ENCODE peak calls at places on chromosomes 16 and 17, in four cellular contexts. C is dorsolateral prefrontal cortex, O is mucosa of descending colon, F is HL-60. U is an unnamed sample.

GRCh38 chr17:4934173-4934979 is 2.3 kb downstream of the GP1BA start:
- DNase-seq in C (no peak), O (peak), F (peak), U (no peak)

GRCh38 chr17:32320847-32321246 is 21.1 kb downstream of the C17orf75 start:
- DNase-seq in C (no peak), O (no peak), F (no peak), U (no peak)

GRCh38 chr16:70399326-70399725 is 39.6 kb downstream of the ST3GAL2 start:
- DNase-seq in O (no peak), F (no peak), C (no peak), U (no peak)

GRCh38 chr16:29743827-29744531 is 1.8 kb downstream of the C16orf54 start:
- DNase-seq in F (peak), O (no peak), C (no peak), U (no peak)

GRCh38 chr16:86862596-86862995 is 284.2 kb downstream of the FOXL1 start:
- DNase-seq in C (no peak), O (no peak), F (no peak), U (no peak)

GRCh38 chr17:43309505-43310329 is 75.9 kb upstream of the RNU2-1 start:
- DNase-seq in C (no peak), F (peak), O (no peak), U (no peak)

GRCh38 chr17:32551186-32551955 is 64.6 kb downstream of the CDK5R1 start:
- DNase-seq in O (no peak), F (no peak), C (no peak), U (no peak)

GRCh38 chr17:14712471-14713075 is 411.7 kb downstream of the HS3ST3B1 start:
- DNase-seq in F (no peak), O (no peak), C (no peak), U (no peak)

GRCh38 chr17:38329808-38330730 is 13.7 kb downstream of the GPR179 start:
- DNase-seq in F (no peak), C (no peak), O (no peak), U (no peak)

GRCh38 chr16:50525716-50526115 is 22.5 kb upstream of the NKD1 start:
- DNase-seq in C (no peak), F (no peak), O (no peak), U (no peak)

GRCh38 chr17:38539386-38539785 is 66.4 kb downstream of the SRCIN1 start:
- DNase-seq in O (no peak), C (no peak), F (no peak), U (no peak)

GRCh38 chr16:81142864-81143263 is 46.7 kb upstream of the GCSH start:
- DNase-seq in C (no peak), O (no peak), F (no peak), U (no peak)

GRCh38 chr17:67449885-67450755 is 73.0 kb downstream of the PITPNC1 start:
- DNase-seq in F (no peak), C (no peak), O (no peak), U (no peak)

GRCh38 chr17:48051706-48052486 is 3.7 kb downstream of the NFE2L1 start:
- DNase-seq in C (no peak), O (peak), F (peak), U (peak)

GRCh38 chr16:56742030-56742984 is 12.4 kb downstream of the NUP93 start:
- DNase-seq in O (no peak), F (peak), C (no peak), U (peak)

GRCh38 chr17:79922161-79922569 is 82.9 kb upstream of the CBX4 start:
- DNase-seq in F (no peak), O (peak), C (no peak), U (no peak)

GRCh38 chr17:58412064-58412703 is 5.2 kb downstream of the RNF43 start:
- DNase-seq in O (no peak), C (no peak), F (no peak), U (no peak)

GRCh38 chr16:28532940-28533647 is 5.7 kb downstream of the NUPR1 start:
- DNase-seq in C (no peak), O (no peak), F (no peak), U (no peak)

GRCh38 chr17:69062860-69063621 is 2.3 kb upstream of the ABCA9 start:
- DNase-seq in F (no peak), C (no peak), O (no peak), U (no peak)

GRCh38 chr16:51152691-51153261 is 1.7 kb upstream of the SALL1 start:
- DNase-seq in O (no peak), C (peak), F (no peak), U (no peak)

GRCh38 chr16:64459821-64460220 is 662.0 kb downstream of the CDH11 start:
- DNase-seq in O (peak), C (no peak), F (no peak), U (peak)

GRCh38 chr16:25158401-25158800 is 46.9 kb downstream of the LCMT1 start:
- DNase-seq in C (no peak), O (no peak), F (no peak), U (no peak)

GRCh38 chr17:74430706-74431567 is 951 bp upstream of the GPRC5C start:
- DNase-seq in F (peak), O (peak), C (peak), U (peak)

GRCh38 chr17:39668141-39668924 is at the start of gene PNMT:
- DNase-seq in O (peak), F (peak), C (peak), U (peak)

GRCh38 chr17:31915456-31916100 is 14.1 kb upstream of the UTP6 start:
- DNase-seq in C (no peak), O (no peak), F (no peak), U (no peak)

GRCh38 chr17:37746617-37747016 is 1.8 kb upstream of the HNF1B start:
- DNase-seq in O (no peak), C (no peak), F (no peak), U (no peak)

GRCh38 chr16:81595676-81596292 is 151.2 kb downstream of the CMIP start:
- DNase-seq in C (no peak), F (no peak), O (no peak), U (no peak)

GRCh38 chr17:42111901-42112551 is 488 bp downstream of the DHX58 start:
- DNase-seq in F (no peak), C (no peak), O (peak), U (peak)
- H3K4me3 ChIP-seq in F (peak), C (peak), O (peak), U (peak)

GRCh38 chr17:55730808-55731207 is 8.1 kb upstream of the TMEM100 start:
- DNase-seq in O (no peak), C (no peak), F (no peak), U (no peak)
- H3K4me3 ChIP-seq in O (no peak), C (no peak), F (no peak), U (no peak)

DNA sequence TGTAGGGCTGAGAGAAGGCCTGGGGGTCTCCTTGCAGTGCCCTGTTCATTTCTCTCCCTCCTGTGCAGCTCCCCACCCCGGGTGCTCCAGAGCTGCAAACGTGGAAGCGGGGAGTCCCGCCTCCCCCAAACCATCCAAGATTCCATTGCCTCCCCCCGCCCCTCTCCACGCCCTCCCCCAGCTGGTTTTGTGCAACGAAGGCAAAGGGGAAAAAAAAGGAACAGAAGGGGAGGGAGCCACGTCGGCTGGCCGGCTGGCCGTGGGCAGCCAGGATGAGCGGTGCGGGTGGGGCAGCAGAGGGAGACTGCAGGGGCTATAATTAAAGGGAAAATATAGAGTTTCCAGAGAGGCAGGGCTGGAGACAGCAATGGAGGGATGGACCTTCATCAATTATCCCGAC is 1.7 kb upstream of the COL1A1 start:
- DNase-seq in C (no peak), F (no peak), O (no peak), U (no peak)
- H3K4me3 ChIP-seq in C (no peak), F (no peak), O (no peak), U (no peak)

DNA sequence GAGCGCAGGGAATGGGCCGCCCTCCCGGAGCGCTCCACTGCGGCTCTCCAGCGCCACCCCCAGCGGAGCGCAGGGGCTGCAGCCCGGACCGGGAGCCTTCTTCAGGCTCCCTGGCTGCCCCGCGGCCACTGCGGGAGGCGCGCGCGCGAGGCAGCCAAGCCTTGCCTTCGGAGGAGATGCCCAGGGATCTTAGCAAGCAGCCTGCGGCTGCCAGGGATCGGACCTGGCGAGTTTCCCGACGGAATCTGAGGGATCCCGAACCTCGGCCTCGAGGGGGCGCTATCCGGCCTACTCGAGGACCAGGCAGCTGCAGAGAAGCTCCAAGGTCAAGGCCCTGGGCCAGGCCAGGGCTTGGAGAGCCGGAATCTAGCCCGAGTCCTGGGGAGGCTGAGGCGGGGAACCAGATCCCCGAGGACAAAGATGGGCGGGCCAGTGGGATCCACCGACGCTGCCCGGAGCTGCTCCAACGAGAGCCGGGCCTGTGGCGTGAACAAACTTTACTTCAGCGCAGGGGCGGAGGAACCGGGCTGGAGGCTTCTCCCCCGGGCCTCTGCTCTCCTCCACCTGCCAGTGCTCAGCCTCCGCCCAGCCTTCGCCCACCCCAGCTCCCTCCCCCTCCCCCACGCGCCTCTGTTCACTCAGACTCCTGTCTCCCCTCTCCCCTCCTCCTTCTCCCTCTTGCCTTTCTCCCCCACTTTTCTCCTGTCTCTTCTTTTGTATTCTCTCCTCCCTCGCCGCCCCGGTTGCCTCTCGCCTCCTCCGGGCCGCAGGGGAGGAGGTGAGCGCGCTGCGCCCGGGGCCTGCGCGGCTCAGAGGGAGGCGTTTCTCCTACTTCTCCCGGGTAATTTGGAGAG is at the start of gene IRX6:
- DNase-seq in F (no peak), C (no peak), O (peak), U (peak)
- H3K4me3 ChIP-seq in F (no peak), C (no peak), O (no peak), U (peak)

DNA sequence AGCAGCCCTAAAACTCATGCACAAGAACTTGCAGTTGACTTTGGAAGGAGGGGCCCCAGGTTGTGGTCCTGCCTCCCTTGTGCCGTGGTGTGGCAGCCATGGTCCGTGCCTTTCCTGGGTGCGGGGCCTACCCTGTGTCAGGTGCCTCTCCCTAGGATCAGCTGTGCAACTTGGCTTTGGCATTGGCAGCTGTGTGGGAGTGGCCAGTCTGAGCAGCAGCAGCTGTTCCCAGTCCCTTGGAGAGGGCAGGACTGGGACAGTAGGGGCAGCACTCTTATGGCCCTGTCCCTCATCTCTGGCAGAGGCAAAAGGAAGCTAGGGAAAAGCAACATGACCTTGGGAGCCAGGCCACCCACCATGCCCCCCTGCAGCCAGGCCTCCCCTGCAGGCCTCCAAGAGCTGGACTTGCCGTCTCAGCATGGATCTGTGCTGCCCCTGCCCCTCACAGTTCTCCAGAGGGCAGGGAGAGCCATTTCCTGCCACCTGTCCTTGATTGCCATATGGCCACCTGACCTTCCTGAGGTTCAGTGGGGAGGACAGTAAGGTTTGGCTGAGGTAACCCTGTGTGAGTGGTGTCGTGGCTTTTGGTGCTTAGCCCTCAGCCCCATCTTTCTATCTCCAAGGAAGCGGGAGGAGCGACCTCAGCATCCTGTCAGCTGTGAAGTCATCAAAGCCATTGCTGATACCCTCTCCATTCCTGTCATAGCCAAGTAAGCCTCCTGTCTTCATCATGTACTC is 15.5 kb upstream of the NFATC3 start:
- DNase-seq in C (no peak), O (peak), F (no peak), U (no peak)
- H3K4me3 ChIP-seq in C (no peak), O (no peak), F (no peak), U (no peak)

GRCh38 chr16:16027728-16028310 is 78.4 kb downstream of the ABCC1 start:
- DNase-seq in F (no peak), O (peak), C (no peak), U (no peak)
- H3K4me3 ChIP-seq in F (no peak), O (no peak), C (no peak), U (no peak)